ENCODE peak calls at places on chromosome 1, in six cellular contexts. One of them, this sample, is unnamed. For H3K4me1, the result is how much of the 10 kb centered on the place peaks cover.

GRCh38 chr1:151988405-151988851 is 5.2 kb downstream of the S100A10 start:
- DNase-seq in neural progenitor cell: no peak
- DNase-seq in psoas muscle: no peak
- DNase-seq in ovary: no peak
- DNase-seq in ascending aorta: no peak
- DNase-seq in A549: peak
- DNase-seq in this sample: peak

GRCh38 chr1:43172532-43172972 is 422 bp downstream of the CFAP57 start:
- DNase-seq in neural progenitor cell: peak
- DNase-seq in psoas muscle: peak
- DNase-seq in ovary: peak
- DNase-seq in ascending aorta: peak
- DNase-seq in A549: peak
- DNase-seq in this sample: peak

GRCh38 chr1:201450721-201451291 is 18.2 kb downstream of the PHLDA3 start:
- DNase-seq in neural progenitor cell: peak
- DNase-seq in psoas muscle: peak
- DNase-seq in ovary: peak
- DNase-seq in ascending aorta: peak
- DNase-seq in A549: no peak
- DNase-seq in this sample: peak

GRCh38 chr1:243917863-243918565 is 68.0 kb upstream of the AKT3 start:
- DNase-seq in neural progenitor cell: peak
- DNase-seq in psoas muscle: no peak
- DNase-seq in ovary: no peak
- DNase-seq in ascending aorta: no peak
- DNase-seq in A549: no peak
- DNase-seq in this sample: no peak

GRCh38 chr1:193260056-193260750 is 73.8 kb upstream of the B3GALT2 start:
- DNase-seq in neural progenitor cell: no peak
- DNase-seq in psoas muscle: no peak
- DNase-seq in ovary: no peak
- DNase-seq in ascending aorta: no peak
- DNase-seq in A549: no peak
- DNase-seq in this sample: no peak

GRCh38 chr1:193322218-193322617 is 135.8 kb upstream of the B3GALT2 start:
- DNase-seq in neural progenitor cell: no peak
- DNase-seq in psoas muscle: no peak
- DNase-seq in ovary: no peak
- DNase-seq in ascending aorta: no peak
- DNase-seq in A549: peak
- DNase-seq in this sample: no peak

GRCh38 chr1:154891452-154891851 is 21.4 kb upstream of the KCNN3 start:
- DNase-seq in neural progenitor cell: no peak
- DNase-seq in psoas muscle: no peak
- DNase-seq in ovary: no peak
- DNase-seq in ascending aorta: no peak
- DNase-seq in A549: no peak
- DNase-seq in this sample: no peak

GRCh38 chr1:240946926-240947325 is 335.0 kb upstream of the GREM2 start:
- DNase-seq in neural progenitor cell: peak
- DNase-seq in psoas muscle: no peak
- DNase-seq in ovary: no peak
- DNase-seq in ascending aorta: no peak
- DNase-seq in A549: peak
- DNase-seq in this sample: peak

GRCh38 chr1:184218436-184218835 is 166.9 kb downstream of the TSEN15 start:
- DNase-seq in neural progenitor cell: no peak
- DNase-seq in psoas muscle: no peak
- DNase-seq in ovary: no peak
- DNase-seq in ascending aorta: no peak
- DNase-seq in A549: no peak
- DNase-seq in this sample: no peak
- H3K4me1 ChIP-seq in neural progenitor cell: under half
- H3K4me1 ChIP-seq in psoas muscle: under half
- H3K4me1 ChIP-seq in ovary: under half
- H3K4me1 ChIP-seq in ascending aorta: under half
- H3K4me1 ChIP-seq in A549: under half
- H3K4me1 ChIP-seq in this sample: under half

GRCh38 chr1:38014171-38014570 is 1.6 kb downstream of the UTP11 start:
- DNase-seq in neural progenitor cell: no peak
- DNase-seq in psoas muscle: no peak
- DNase-seq in ovary: no peak
- DNase-seq in ascending aorta: no peak
- DNase-seq in A549: no peak
- DNase-seq in this sample: peak
- TF ChIP-seq CTCF in neural progenitor cell: no peak
- TF ChIP-seq CTCF in psoas muscle: no peak
- TF ChIP-seq CTCF in ovary: no peak
- TF ChIP-seq CTCF in ascending aorta: no peak
- TF ChIP-seq CTCF in A549: no peak
- TF ChIP-seq CTCF in this sample: no peak

GRCh38 chr1:54274881-54275280 is 74.9 kb downstream of the MRPL37 start:
- DNase-seq in neural progenitor cell: no peak
- DNase-seq in psoas muscle: no peak
- DNase-seq in ovary: no peak
- DNase-seq in ascending aorta: no peak
- DNase-seq in A549: no peak
- DNase-seq in this sample: no peak

GRCh38 chr1:54273837-54274192 is 73.8 kb downstream of the MRPL37 start:
- DNase-seq in neural progenitor cell: peak
- DNase-seq in psoas muscle: peak
- DNase-seq in ovary: peak
- DNase-seq in ascending aorta: peak
- DNase-seq in A549: no peak
- DNase-seq in this sample: no peak

GRCh38 chr1:54274448-54274847 is 74.5 kb downstream of the MRPL37 start:
- DNase-seq in neural progenitor cell: peak
- DNase-seq in psoas muscle: no peak
- DNase-seq in ovary: no peak
- DNase-seq in ascending aorta: no peak
- DNase-seq in A549: no peak
- DNase-seq in this sample: no peak

GRCh38 chr1:54276617-54277450 is 76.9 kb downstream of the MRPL37 start:
- DNase-seq in neural progenitor cell: no peak
- DNase-seq in psoas muscle: no peak
- DNase-seq in ovary: no peak
- DNase-seq in ascending aorta: no peak
- DNase-seq in A549: no peak
- DNase-seq in this sample: no peak

GRCh38 chr1:54275349-54275748 is 75.4 kb downstream of the MRPL37 start:
- DNase-seq in neural progenitor cell: no peak
- DNase-seq in psoas muscle: peak
- DNase-seq in ovary: peak
- DNase-seq in ascending aorta: peak
- DNase-seq in A549: no peak
- DNase-seq in this sample: peak
- H3K4me3 ChIP-seq in neural progenitor cell: no peak
- H3K4me3 ChIP-seq in psoas muscle: no peak
- H3K4me3 ChIP-seq in ovary: no peak
- H3K4me3 ChIP-seq in ascending aorta: no peak
- H3K4me3 ChIP-seq in A549: no peak
- H3K4me3 ChIP-seq in this sample: no peak

GRCh38 chr1:153771241-153771640 is 4.0 kb upstream of the SLC27A3 start:
- DNase-seq in neural progenitor cell: no peak
- DNase-seq in psoas muscle: no peak
- DNase-seq in ovary: no peak
- DNase-seq in ascending aorta: no peak
- DNase-seq in A549: no peak
- DNase-seq in this sample: no peak

GRCh38 chr1:153767519-153767918 is 7.7 kb upstream of the SLC27A3 start:
- DNase-seq in neural progenitor cell: no peak
- DNase-seq in psoas muscle: no peak
- DNase-seq in ovary: no peak
- DNase-seq in ascending aorta: no peak
- DNase-seq in A549: no peak
- DNase-seq in this sample: no peak

GRCh38 chr1:153771841-153772593 is 3.2 kb upstream of the SLC27A3 start:
- DNase-seq in neural progenitor cell: peak
- DNase-seq in psoas muscle: no peak
- DNase-seq in ovary: peak
- DNase-seq in ascending aorta: no peak
- DNase-seq in A549: peak
- DNase-seq in this sample: peak

GRCh38 chr1:153770812-153771211 is 4.4 kb upstream of the SLC27A3 start:
- DNase-seq in neural progenitor cell: no peak
- DNase-seq in psoas muscle: no peak
- DNase-seq in ovary: no peak
- DNase-seq in ascending aorta: no peak
- DNase-seq in A549: no peak
- DNase-seq in this sample: peak

GRCh38 chr1:153768316-153769126 is 6.7 kb upstream of the SLC27A3 start:
- DNase-seq in neural progenitor cell: no peak
- DNase-seq in psoas muscle: no peak
- DNase-seq in ovary: no peak
- DNase-seq in ascending aorta: no peak
- DNase-seq in A549: no peak
- DNase-seq in this sample: peak
- H3K4me1 ChIP-seq in neural progenitor cell: under half
- H3K4me1 ChIP-seq in psoas muscle: under half
- H3K4me1 ChIP-seq in ovary: under half
- H3K4me1 ChIP-seq in ascending aorta: under half
- H3K4me1 ChIP-seq in A549: under half
- H3K4me1 ChIP-seq in this sample: under half

DNA sequence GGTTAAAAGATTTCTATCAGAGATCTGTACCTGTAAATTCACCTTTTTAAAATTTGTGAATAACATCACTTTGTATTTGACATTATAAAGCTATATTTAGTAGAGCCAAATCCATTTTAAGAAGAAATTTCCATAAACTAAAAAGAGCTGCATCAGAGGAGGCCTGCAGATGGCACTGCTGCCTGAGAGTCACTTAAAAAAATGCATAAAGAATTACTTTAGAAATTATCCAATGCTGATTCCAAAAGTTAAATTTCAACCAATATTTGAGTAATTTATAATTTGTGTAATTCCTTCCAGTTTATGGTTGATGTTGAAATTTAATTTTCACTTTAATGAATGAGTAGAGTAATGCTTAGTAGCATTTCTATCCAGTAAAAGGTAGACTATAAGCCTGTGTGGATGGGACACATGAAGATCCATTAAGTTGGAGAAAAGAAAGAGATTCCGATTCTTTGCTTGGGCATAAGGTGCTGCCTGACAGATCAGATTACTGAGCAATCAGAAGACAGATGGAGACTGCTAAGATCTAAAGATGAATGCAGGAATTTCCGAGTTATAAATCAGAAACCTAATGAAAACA is 20.7 kb upstream of the RPE65 start:
- DNase-seq in neural progenitor cell: no peak
- DNase-seq in psoas muscle: no peak
- DNase-seq in ovary: no peak
- DNase-seq in ascending aorta: no peak
- DNase-seq in A549: peak
- DNase-seq in this sample: peak
- TF ChIP-seq CTCF in neural progenitor cell: peak
- TF ChIP-seq CTCF in psoas muscle: peak
- TF ChIP-seq CTCF in ovary: no peak
- TF ChIP-seq CTCF in ascending aorta: no peak
- TF ChIP-seq CTCF in A549: peak
- TF ChIP-seq CTCF in this sample: peak

GRCh38 chr1:32220746-32221580 is 1.2 kb downstream of the TMEM234 start:
- DNase-seq in neural progenitor cell: no peak
- DNase-seq in psoas muscle: no peak
- DNase-seq in ovary: no peak
- DNase-seq in ascending aorta: no peak
- DNase-seq in A549: no peak
- DNase-seq in this sample: peak

GRCh38 chr1:32223683-32224082 is 1.5 kb downstream of the EIF3I start:
- DNase-seq in neural progenitor cell: no peak
- DNase-seq in psoas muscle: no peak
- DNase-seq in ovary: no peak
- DNase-seq in ascending aorta: no peak
- DNase-seq in A549: no peak
- DNase-seq in this sample: peak

GRCh38 chr1:32221581-32221979 is 573 bp downstream of the TMEM234 start:
- DNase-seq in neural progenitor cell: no peak
- DNase-seq in psoas muscle: no peak
- DNase-seq in ovary: no peak
- DNase-seq in ascending aorta: no peak
- DNase-seq in A549: no peak
- DNase-seq in this sample: peak

GRCh38 chr1:32221980-32222751 is at the start of the genes EIF3I and TMEM234:
- DNase-seq in neural progenitor cell: peak
- DNase-seq in psoas muscle: peak
- DNase-seq in ovary: peak
- DNase-seq in ascending aorta: peak
- DNase-seq in A549: peak
- DNase-seq in this sample: peak

GRCh38 chr1:32224285-32224684 is 2.1 kb downstream of the EIF3I start:
- DNase-seq in neural progenitor cell: no peak
- DNase-seq in psoas muscle: no peak
- DNase-seq in ovary: no peak
- DNase-seq in ascending aorta: no peak
- DNase-seq in A549: no peak
- DNase-seq in this sample: peak
- H3K4me3 ChIP-seq in neural progenitor cell: no peak
- H3K4me3 ChIP-seq in psoas muscle: no peak
- H3K4me3 ChIP-seq in ovary: no peak
- H3K4me3 ChIP-seq in ascending aorta: no peak
- H3K4me3 ChIP-seq in A549: no peak
- H3K4me3 ChIP-seq in this sample: no peak

GRCh38 chr1:30982937-30983336 is 74.4 kb upstream of the SDC3 start:
- DNase-seq in neural progenitor cell: no peak
- DNase-seq in psoas muscle: no peak
- DNase-seq in ovary: no peak
- DNase-seq in ascending aorta: no peak
- DNase-seq in A549: no peak
- DNase-seq in this sample: no peak

GRCh38 chr1:30982431-30982830 is 73.9 kb upstream of the SDC3 start:
- DNase-seq in neural progenitor cell: no peak
- DNase-seq in psoas muscle: no peak
- DNase-seq in ovary: no peak
- DNase-seq in ascending aorta: no peak
- DNase-seq in A549: no peak
- DNase-seq in this sample: no peak

GRCh38 chr1:30984167-30984870 is 75.8 kb upstream of the SDC3 start:
- DNase-seq in neural progenitor cell: no peak
- DNase-seq in psoas muscle: no peak
- DNase-seq in ovary: no peak
- DNase-seq in ascending aorta: no peak
- DNase-seq in A549: no peak
- DNase-seq in this sample: no peak

GRCh38 chr1:30977511-30977910 is 69.0 kb upstream of the SDC3 start:
- DNase-seq in neural progenitor cell: no peak
- DNase-seq in psoas muscle: no peak
- DNase-seq in ovary: no peak
- DNase-seq in ascending aorta: no peak
- DNase-seq in A549: no peak
- DNase-seq in this sample: no peak

GRCh38 chr1:30981172-30981571 is 72.6 kb upstream of the SDC3 start:
- DNase-seq in neural progenitor cell: no peak
- DNase-seq in psoas muscle: no peak
- DNase-seq in ovary: no peak
- DNase-seq in ascending aorta: no peak
- DNase-seq in A549: no peak
- DNase-seq in this sample: no peak
- H3K4me1 ChIP-seq in neural progenitor cell: under half
- H3K4me1 ChIP-seq in psoas muscle: half or more
- H3K4me1 ChIP-seq in ovary: under half
- H3K4me1 ChIP-seq in ascending aorta: under half
- H3K4me1 ChIP-seq in A549: under half
- H3K4me1 ChIP-seq in this sample: under half